ENCODE peak calls at places on chromosomes 7 and 10, in ten cellular contexts. Z is suprapubic skin; V is HL-60; F is dorsolateral prefrontal cortex; D is MM.1S; Y is CD8-positive, alpha-beta T cell; L is psoas muscle; A is colonic mucosa; N is hepatocyte; Q is kidney epithelial cell. C is an unnamed sample. For H3K27me3, the result is how much of the 10 kb centered on the place peaks cover.

GRCh38 chr7:142300689-142301088 is 42.8 kb upstream of the PRSS58 start:
- DNase-seq in D (no peak), Y (no peak), A (no peak), L (no peak), Z (no peak), N (no peak), F (no peak), V (peak), Q (no peak), C (no peak)

GRCh38 chr10:114322344-114322743 is 82.0 kb downstream of the AFAP1L2 start:
- DNase-seq in D (no peak), Y (no peak), N (peak), L (no peak), V (no peak), Q (no peak), F (no peak), A (no peak), Z (no peak), C (peak)

GRCh38 chr7:23332881-23333612 is 33.9 kb downstream of the MALSU1 start:
- DNase-seq in V (no peak), F (no peak), N (no peak), Z (no peak), Y (no peak), Q (no peak), L (peak), A (no peak), D (no peak), C (peak)

GRCh38 chr7:49774459-49775064 is 1.1 kb downstream of the VWC2 start:
- DNase-seq in A (peak), L (no peak), N (no peak), V (no peak), Y (no peak), Z (no peak), F (no peak), Q (no peak), D (no peak), C (no peak)

GRCh38 chr10:86363184-86363832 is 3.3 kb downstream of the GRID1 start:
- DNase-seq in F (peak), N (peak), A (no peak), Z (peak), L (no peak), Q (no peak), D (no peak), V (no peak), Y (no peak), C (peak)

GRCh38 chr10:54622017-54622416 is 179.0 kb downstream of the PCDH15 start:
- DNase-seq in N (no peak), Y (no peak), D (no peak), F (no peak), Q (no peak), L (no peak), V (no peak), Z (no peak), A (no peak), C (no peak)

GRCh38 chr7:35909870-35910357 is 109.1 kb downstream of the SEPTIN7 start:
- DNase-seq in L (no peak), Y (no peak), Z (no peak), N (no peak), F (no peak), A (no peak), Q (no peak), D (no peak), V (no peak), C (no peak)

GRCh38 chr7:7924303-7924702 is 44.3 kb upstream of the GLCCI1 start:
- DNase-seq in D (no peak), L (no peak), A (no peak), Y (no peak), V (no peak), N (no peak), F (no peak), Z (no peak), Q (no peak), C (no peak)

GRCh38 chr7:130758429-130759056 is 24.5 kb upstream of the KLF14 start:
- DNase-seq in Z (no peak), N (peak), V (no peak), Y (no peak), D (peak), A (no peak), L (no peak), F (no peak), Q (peak), C (peak)

GRCh38 chr10:132407846-132408278 is 10.9 kb downstream of the PWWP2B start:
- DNase-seq in A (peak), Q (no peak), F (peak), V (no peak), Z (no peak), L (no peak), D (no peak), N (peak), Y (no peak), C (peak)

GRCh38 chr7:135353832-135354231 is 120.2 kb downstream of the STRA8 start:
- DNase-seq in Z (no peak), L (no peak), D (no peak), A (no peak), Q (no peak), Y (no peak), F (no peak), V (no peak), N (no peak), C (no peak)

GRCh38 chr10:33143160-33143728 is 185.2 kb upstream of the ITGB1 start:
- DNase-seq in Q (no peak), F (no peak), D (no peak), N (no peak), V (no peak), A (no peak), Z (peak), Y (peak), L (no peak), C (peak)

GRCh38 chr7:140512317-140513000 is 33.2 kb upstream of the MKRN1 start:
- DNase-seq in L (no peak), Y (no peak), Q (no peak), A (peak), F (no peak), N (peak), Z (no peak), V (no peak), D (no peak), C (peak)

GRCh38 chr7:122140918-122141317 is 3.1 kb downstream of the AASS start:
- DNase-seq in Z (no peak), N (no peak), V (no peak), Y (no peak), F (no peak), L (no peak), A (no peak), D (no peak), Q (no peak), C (no peak)

GRCh38 chr7:5532520-5533335 is 109.1 kb upstream of the TNRC18 start:
- DNase-seq in Y (peak), Z (peak), D (peak), L (no peak), V (peak), A (peak), F (peak), N (peak), Q (no peak), C (no peak)

GRCh38 chr10:6012506-6012905 is 35.2 kb upstream of the IL15RA start:
- DNase-seq in F (no peak), D (no peak), Y (no peak), L (no peak), V (no peak), A (no peak), Q (no peak), N (no peak), Z (no peak), C (no peak)

GRCh38 chr10:86960863-86961434 is 2.5 kb downstream of the SNCG start:
- DNase-seq in L (no peak), N (no peak), Z (peak), V (no peak), F (peak), Y (no peak), D (no peak), Q (no peak), A (no peak), C (no peak)

GRCh38 chr10:78335691-78336401 is 302.2 kb downstream of the RPS24 start:
- DNase-seq in A (peak), F (no peak), Z (no peak), L (peak), Y (peak), N (no peak), D (no peak), Q (peak), V (no peak), C (no peak)

GRCh38 chr10:112872728-112873127 is 77.3 kb upstream of the TCF7L2 start:
- DNase-seq in Y (no peak), D (no peak), L (no peak), Z (no peak), A (no peak), F (no peak), V (no peak), Q (no peak), N (no peak), C (no peak)

GRCh38 chr7:142785841-142786250 is 15.1 kb downstream of the PRSS2 start:
- DNase-seq in N (no peak), A (no peak), L (no peak), F (no peak), Q (no peak), D (no peak), V (no peak), Z (no peak), Y (peak), C (no peak)

GRCh38 chr10:110076559-110077318 is 69.0 kb downstream of the ADD3 start:
- DNase-seq in Q (peak), Z (no peak), V (peak), A (peak), N (peak), F (no peak), L (peak), Y (peak), D (peak), C (peak)

GRCh38 chr7:128902761-128903585 is 7.5 kb downstream of the KCP start:
- DNase-seq in Q (no peak), V (no peak), N (no peak), Z (no peak), A (peak), L (no peak), D (no peak), Y (no peak), F (no peak), C (peak)

GRCh38 chr7:155603858-155604503 is 40.5 kb upstream of the RBM33 start:
- DNase-seq in Z (peak), D (no peak), A (no peak), F (no peak), Q (no peak), Y (no peak), N (no peak), L (no peak), V (no peak), C (no peak)

GRCh38 chr7:36190447-36191291 is 37.6 kb downstream of the EEPD1 start:
- DNase-seq in F (no peak), Q (no peak), Z (no peak), Y (no peak), N (no peak), A (no peak), D (no peak), L (no peak), V (peak), C (no peak)

GRCh38 chr7:51224811-51225581 is 91.6 kb downstream of the COBL start:
- DNase-seq in Y (no peak), Q (no peak), D (no peak), F (no peak), L (no peak), A (peak), N (peak), V (no peak), Z (no peak), C (peak)

GRCh38 chr10:1657500-1657899 is 79.8 kb downstream of the ADARB2 start:
- DNase-seq in F (no peak), Y (no peak), D (no peak), Z (no peak), Q (no peak), V (no peak), A (no peak), N (no peak), L (no peak), C (no peak)

GRCh38 chr7:158302274-158303070 is 285.2 kb downstream of the PTPRN2 start:
- DNase-seq in Q (no peak), V (no peak), F (no peak), Z (no peak), A (no peak), Y (no peak), L (no peak), D (no peak), N (no peak), C (peak)

GRCh38 chr7:70673833-70674232 is 458.1 kb upstream of the GALNT17 start:
- DNase-seq in A (no peak), V (no peak), Y (no peak), F (no peak), Z (no peak), N (no peak), Q (no peak), D (no peak), L (no peak), C (no peak)

GRCh38 chr7:108467391-108467790 is 11.2 kb upstream of the NRCAM start:
- DNase-seq in F (no peak), L (no peak), D (no peak), Q (no peak), Y (no peak), A (no peak), Z (no peak), V (no peak), N (no peak), C (no peak)

GRCh38 chr7:49020145-49020544 is 95.8 kb downstream of the CDC14C start:
- DNase-seq in V (no peak), Y (no peak), Q (no peak), F (no peak), D (no peak), L (no peak), A (no peak), N (no peak), Z (no peak), C (no peak)

GRCh38 chr7:148865283-148865682 is 18.8 kb downstream of the EZH2 start:
- DNase-seq in L (no peak), Q (no peak), F (no peak), Y (no peak), D (no peak), N (no peak), A (no peak), Z (no peak), V (no peak), C (no peak)

GRCh38 chr7:122975341-122975740 is 20.2 kb downstream of the TAS2R16 start:
- DNase-seq in L (no peak), Z (no peak), V (no peak), Y (no peak), D (no peak), A (no peak), Q (peak), N (no peak), F (no peak), C (peak)

GRCh38 chr7:142854505-142855400 is at the start of gene EPHB6:
- DNase-seq in Y (peak), Q (no peak), Z (peak), D (peak), V (peak), A (peak), F (peak), L (peak), N (peak), C (peak)

GRCh38 chr7:84216477-84216876 is 21.9 kb upstream of the SEMA3A start:
- DNase-seq in Z (no peak), Y (no peak), A (no peak), L (no peak), F (no peak), V (no peak), D (no peak), Q (no peak), N (no peak), C (peak)

GRCh38 chr7:147941316-147941715 is 649.2 kb upstream of the C7orf33 start:
- DNase-seq in D (no peak), L (no peak), A (no peak), Z (no peak), Y (no peak), N (no peak), Q (no peak), V (no peak), F (no peak), C (no peak)

DNA sequence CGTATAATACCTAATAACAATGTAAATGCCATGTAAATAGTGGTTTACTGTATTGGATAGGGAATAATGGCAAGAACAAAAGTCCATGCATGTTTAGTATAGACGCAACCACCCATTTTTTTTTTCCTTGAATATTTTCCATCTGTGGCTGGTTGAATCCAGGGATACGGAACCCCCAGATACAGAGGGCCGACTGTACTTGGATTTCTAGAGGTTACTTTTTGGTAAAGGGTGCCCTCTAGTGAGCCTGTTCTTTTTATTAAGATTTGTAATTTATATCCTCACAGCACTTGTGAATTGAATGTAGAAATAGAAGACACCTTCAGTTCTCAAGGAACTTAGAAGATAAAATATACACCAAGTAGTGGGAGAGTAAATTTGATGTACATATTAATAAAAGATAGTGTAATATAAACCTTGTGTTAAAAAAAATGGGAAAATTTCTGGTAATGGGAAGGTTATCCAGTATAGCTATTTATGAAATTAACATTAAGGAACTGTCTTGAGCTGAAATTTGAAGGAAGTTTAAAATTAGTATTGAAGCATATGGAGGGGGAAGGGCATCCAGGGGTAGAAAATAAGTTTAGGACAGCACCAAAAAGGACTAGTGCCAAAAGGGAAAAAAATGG is 32.0 kb downstream of the EXOC6 start:
- DNase-seq in V (peak), N (peak), L (no peak), F (no peak), D (peak), Q (peak), Z (no peak), A (no peak), Y (no peak), C (peak)
- TF ChIP-seq CTCF in V (peak), N (peak), L (peak), F (peak), D (peak), Q (peak), Z (no peak), A (peak), Y (peak), C (peak)

DNA sequence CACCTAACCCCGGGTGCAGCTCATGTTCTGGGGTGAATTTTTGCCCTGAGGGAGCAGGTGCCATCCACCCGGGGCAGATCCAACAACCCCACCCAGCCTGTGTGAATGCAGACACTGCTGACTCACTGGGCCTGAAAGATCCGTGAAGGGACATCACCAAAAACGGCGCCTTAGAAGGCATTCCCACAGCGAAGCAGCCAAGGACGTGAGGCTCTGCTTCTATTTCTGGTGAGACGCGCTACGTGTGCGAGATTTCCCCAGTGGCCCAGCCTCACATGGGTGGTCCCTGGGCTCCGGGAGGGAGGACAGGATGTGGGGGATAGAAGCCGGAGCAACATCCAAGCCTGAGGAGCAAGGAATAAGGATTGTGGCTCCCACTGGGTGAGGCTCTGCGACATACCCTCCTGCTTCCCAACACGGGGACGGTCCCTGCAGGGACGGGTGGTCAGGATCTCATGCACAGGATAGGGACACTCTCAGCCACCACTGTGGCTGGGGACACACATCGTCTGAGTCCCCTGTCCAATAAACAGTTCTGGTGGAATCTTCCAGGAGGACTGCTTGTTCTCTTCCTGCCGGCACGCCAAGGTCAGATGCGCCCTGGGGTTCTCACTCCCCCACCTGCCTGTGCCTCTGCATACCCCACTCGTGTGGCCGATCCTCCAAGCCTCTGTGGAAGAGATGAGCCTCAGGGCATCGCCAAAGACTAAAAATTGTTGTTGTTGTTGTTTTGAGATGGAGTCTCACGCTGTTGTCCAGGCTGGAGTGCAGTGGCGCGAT is 70.2 kb downstream of the ZRANB1 start:
- DNase-seq in L (peak), V (no peak), Z (no peak), N (no peak), Q (no peak), Y (no peak), F (no peak), A (no peak), D (no peak), C (no peak)
- H3K4me3 ChIP-seq in L (no peak), V (no peak), Z (no peak), N (no peak), Q (no peak), Y (no peak), F (no peak), A (no peak), D (no peak), C (no peak)

GRCh38 chr10:100684688-100685235 is 60.6 kb upstream of the PAX2 start:
- DNase-seq in Q (no peak), Y (no peak), D (no peak), L (no peak), F (no peak), V (no peak), N (no peak), Z (no peak), A (no peak), C (no peak)

GRCh38 chr10:100677290-100677945 is 68.0 kb upstream of the PAX2 start:
- DNase-seq in F (no peak), D (no peak), Z (no peak), A (no peak), Y (no peak), N (no peak), Q (no peak), V (no peak), L (no peak), C (no peak)

GRCh38 chr10:100683545-100684127 is 61.7 kb upstream of the PAX2 start:
- DNase-seq in L (no peak), Y (no peak), Z (no peak), D (no peak), F (no peak), A (no peak), N (no peak), Q (no peak), V (no peak), C (no peak)

GRCh38 chr10:100683004-100683403 is 62.4 kb upstream of the PAX2 start:
- DNase-seq in D (no peak), L (no peak), V (no peak), F (no peak), A (no peak), Z (no peak), N (no peak), Y (no peak), Q (no peak), C (no peak)

GRCh38 chr10:100679327-100679726 is 66.1 kb upstream of the PAX2 start:
- DNase-seq in Z (no peak), D (no peak), F (no peak), Q (no peak), A (no peak), Y (no peak), N (no peak), L (no peak), V (no peak), C (no peak)
- H3K27me3 ChIP-seq in Z (half or more), D (half or more), F (under half), Q (under half), A (under half), Y (under half), N (half or more), L (under half), V (under half), C (under half)

GRCh38 chr7:113404245-113404644 is 285.9 kb upstream of the SMIM30 start:
- DNase-seq in L (no peak), Z (no peak), F (no peak), A (no peak), Y (no peak), D (peak), N (no peak), V (no peak), Q (no peak), C (peak)
- TF ChIP-seq CTCF in L (peak), Z (no peak), F (peak), A (no peak), Y (no peak), D (peak), N (no peak), V (no peak), Q (peak), C (peak)

GRCh38 chr10:8242295-8242872 is 187.9 kb downstream of the GATA3 start:
- DNase-seq in N (no peak), Y (no peak), D (no peak), V (no peak), Q (no peak), L (no peak), F (no peak), Z (no peak), A (no peak), C (no peak)

GRCh38 chr10:8240861-8241260 is 186.4 kb downstream of the GATA3 start:
- DNase-seq in A (no peak), V (no peak), D (no peak), Y (no peak), Q (no peak), Z (no peak), N (no peak), L (no peak), F (no peak), C (no peak)

GRCh38 chr10:8235253-8236027 is 181.0 kb downstream of the GATA3 start:
- DNase-seq in N (no peak), F (no peak), Z (no peak), V (no peak), Y (no peak), L (no peak), Q (no peak), D (no peak), A (no peak), C (no peak)

GRCh38 chr10:8233832-8234259 is 179.4 kb downstream of the GATA3 start:
- DNase-seq in Z (no peak), V (no peak), A (no peak), D (no peak), Q (no peak), L (no peak), N (no peak), F (no peak), Y (no peak), C (no peak)

DNA sequence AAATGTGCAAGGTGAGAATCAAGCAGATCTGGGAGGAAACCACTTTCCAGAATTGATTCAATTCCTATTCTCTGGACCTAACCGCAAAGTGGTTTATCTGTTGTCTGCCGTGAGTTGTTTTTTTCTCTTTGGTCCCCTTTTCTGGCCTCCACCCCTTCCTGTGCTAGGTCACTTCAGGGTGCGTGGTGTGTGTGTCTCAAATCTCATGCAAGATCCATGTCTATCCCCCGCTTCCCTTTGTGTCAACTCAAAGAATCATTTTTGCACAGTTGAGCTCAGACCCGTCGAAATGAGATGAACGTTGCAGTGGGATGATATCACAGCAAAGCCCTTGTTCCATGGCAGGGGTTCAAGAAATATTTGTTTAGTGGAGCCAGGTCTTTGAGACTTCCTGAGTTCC is 184.5 kb downstream of the GATA3 start:
- DNase-seq in A (no peak), N (no peak), V (no peak), L (no peak), F (no peak), Z (no peak), Y (no peak), D (no peak), Q (no peak), C (no peak)
- H3K4me3 ChIP-seq in A (no peak), N (no peak), V (no peak), L (no peak), F (no peak), Z (no peak), Y (no peak), D (no peak), Q (no peak), C (no peak)